ENCODE peak calls at places on chromosomes 12 and 14, in four cellular contexts. S is neural crest cell; C is mammary epithelial cell; B is activated CD8-positive, alpha-beta memory T cell treated with anti-CD3 and anti-CD28 coated beads for 1 hour. Y is an unnamed sample.
A peak's percentile ranks its signal among the peaks of the same experiment; 100 is the strongest.

GRCh38 chr12:58621126-58621525 is 299.2 kb downstream of the LRIG3 start:
- DNase-seq in C (no peak), B (no peak), S (no peak), Y (no peak)

GRCh38 chr14:46259536-46259935 is 392.0 kb downstream of the RPL10L start:
- DNase-seq in C (no peak), B (no peak), S (no peak), Y (no peak)

GRCh38 chr12:48940181-48940580 is 14.9 kb upstream of the FKBP11 start:
- DNase-seq in C (no peak), S (no peak), B (no peak), Y (no peak)

GRCh38 chr12:26953447-26953846 is 15.2 kb downstream of the FGFR1OP2 start:
- DNase-seq in S (no peak), C (no peak), B (no peak), Y (no peak)

GRCh38 chr12:112107306-112107705 is 1.3 kb downstream of the NAA25 start:
- DNase-seq in B (no peak), C (no peak), S (no peak), Y (no peak)

GRCh38 chr12:21476949-21477348 is 24.5 kb downstream of the RECQL start:
- DNase-seq in B (no peak), C (peak; percentile 24), S (no peak), Y (no peak)

GRCh38 chr12:57173089-57173488 is 25.7 kb upstream of the LRP1-AS start:
- DNase-seq in C (no peak), B (no peak), S (peak; percentile 37), Y (no peak)

GRCh38 chr14:37545174-37545573 is 49.9 kb downstream of the FOXA1 start:
- DNase-seq in S (no peak), B (no peak), C (peak; percentile 5), Y (no peak)

GRCh38 chr14:84655014-84655413 is 874.9 kb upstream of the FLRT2 start:
- DNase-seq in B (no peak), S (no peak), C (no peak), Y (no peak)

GRCh38 chr14:24430143-24430681 is 458 bp downstream of the KHNYN start:
- DNase-seq in S (peak; percentile 49), B (no peak), C (peak; percentile 52), Y (peak; percentile 36)

GRCh38 chr12:116381744-116382455 is 104.4 kb upstream of the MED13L start:
- DNase-seq in B (no peak), C (peak; percentile 46), S (peak; percentile 17), Y (peak; percentile 92)

GRCh38 chr14:77177623-77178185 is 3.9 kb upstream of the TMEM63C start:
- DNase-seq in C (no peak), S (no peak), B (no peak), Y (no peak)

Y was measured in pulmonary artery endothelial cell.